ENCODE peak calls at places on chromosomes 16 and 17, in ten cellular contexts. I is CD8-positive, alpha-beta memory T cell; Z is adrenal gland; K is transverse colon; Y is PC-3; R is cardiac muscle cell; N is HFF-Myc; W is suprapubic skin; S is heart right ventricle; O is upper lobe of right lung. Q is an unnamed sample.

GRCh38 chr17:17837380-17837821 is 615 bp upstream of the SREBF1 start:
- DNase-seq in I (no peak), Z (peak), K (no peak), Y (peak), R (no peak), N (no peak), W (no peak), S (peak), O (no peak), Q (peak)

GRCh38 chr17:6078370-6078950 is 8.3 kb downstream of the WSCD1 start:
- DNase-seq in I (no peak), Z (no peak), K (no peak), Y (no peak), R (no peak), N (no peak), W (no peak), S (no peak), O (no peak), Q (no peak)

GRCh38 chr16:56244612-56245011 is 53.3 kb downstream of the GNAO1 start:
- DNase-seq in I (no peak), Z (no peak), K (no peak), Y (no peak), R (no peak), N (no peak), W (no peak), S (no peak), O (no peak), Q (no peak)

GRCh38 chr17:7862692-7863437 is 5.1 kb downstream of the CYB5D1 start:
- DNase-seq in I (no peak), Z (peak), K (peak), Y (peak), R (peak), N (no peak), W (no peak), S (peak), O (no peak), Q (no peak)

GRCh38 chr16:67441289-67441753 is 10.4 kb downstream of the HSD11B2 start:
- DNase-seq in I (no peak), Z (peak), K (peak), Y (no peak), R (no peak), N (no peak), W (peak), S (peak), O (peak), Q (peak)

GRCh38 chr16:19883296-19883951 is 1.2 kb downstream of the GPRC5B start:
- DNase-seq in I (no peak), Z (peak), K (peak), Y (no peak), R (peak), N (no peak), W (peak), S (peak), O (no peak), Q (peak)

GRCh38 chr16:75385507-75386152 is 47.7 kb downstream of the CFDP1 start:
- DNase-seq in I (no peak), Z (no peak), K (no peak), Y (peak), R (peak), N (peak), W (no peak), S (peak), O (no peak), Q (no peak)

GRCh38 chr17:8019665-8020064 is 17.2 kb downstream of the GUCY2D start:
- DNase-seq in I (no peak), Z (no peak), K (no peak), Y (peak), R (no peak), N (no peak), W (no peak), S (no peak), O (peak), Q (no peak)

GRCh38 chr17:28346746-28347246 is 10.5 kb downstream of the POLDIP2 start:
- DNase-seq in I (no peak), Z (peak), K (no peak), Y (no peak), R (peak), N (no peak), W (no peak), S (no peak), O (peak), Q (no peak)

GRCh38 chr16:80300876-80301275 is 239.9 kb upstream of the DYNLRB2 start:
- DNase-seq in I (no peak), Z (no peak), K (no peak), Y (no peak), R (peak), N (no peak), W (no peak), S (no peak), O (no peak), Q (no peak)

GRCh38 chr16:15897386-15897785 is 9.0 kb upstream of the CEP20 start:
- DNase-seq in I (no peak), Z (no peak), K (no peak), Y (no peak), R (no peak), N (peak), W (no peak), S (no peak), O (no peak), Q (no peak)

GRCh38 chr17:35809855-35810461 is 674 bp downstream of the TAF15 start:
- DNase-seq in I (no peak), Z (no peak), K (no peak), Y (no peak), R (no peak), N (no peak), W (no peak), S (no peak), O (no peak), Q (no peak)

GRCh38 chr17:1959871-1960569 is 65.1 kb downstream of the RTN4RL1 start:
- DNase-seq in I (no peak), Z (no peak), K (no peak), Y (no peak), R (no peak), N (no peak), W (no peak), S (no peak), O (no peak), Q (no peak)

GRCh38 chr17:48175692-48176450 is 68.3 kb downstream of the SNX11 start:
- DNase-seq in I (no peak), Z (no peak), K (no peak), Y (peak), R (no peak), N (no peak), W (no peak), S (no peak), O (no peak), Q (no peak)

GRCh38 chr17:80109066-80109618 is 7.8 kb downstream of the GAA start:
- DNase-seq in I (no peak), Z (no peak), K (no peak), Y (no peak), R (no peak), N (no peak), W (peak), S (no peak), O (no peak), Q (peak)

GRCh38 chr17:82234211-82235055 is 5.6 kb downstream of the SLC16A3 start:
- DNase-seq in I (no peak), Z (no peak), K (no peak), Y (no peak), R (no peak), N (no peak), W (peak), S (no peak), O (no peak), Q (no peak)

GRCh38 chr16:13873835-13874438 is 46.0 kb upstream of the ERCC4 start:
- DNase-seq in I (no peak), Z (no peak), K (no peak), Y (peak), R (peak), N (no peak), W (no peak), S (no peak), O (no peak), Q (no peak)

GRCh38 chr16:17520567-17520966 is 49.8 kb upstream of the XYLT1 start:
- DNase-seq in I (no peak), Z (no peak), K (no peak), Y (no peak), R (no peak), N (no peak), W (no peak), S (no peak), O (no peak), Q (no peak)

GRCh38 chr16:5706206-5706605 is 608.6 kb upstream of the EEF2KMT start:
- DNase-seq in I (no peak), Z (no peak), K (no peak), Y (no peak), R (no peak), N (no peak), W (no peak), S (no peak), O (no peak), Q (no peak)

GRCh38 chr16:90047714-90048346 is 28.6 kb upstream of the DBNDD1 start:
- DNase-seq in I (no peak), Z (no peak), K (no peak), Y (no peak), R (no peak), N (no peak), W (no peak), S (no peak), O (no peak), Q (no peak)

GRCh38 chr17:32298298-32298697 is 32.7 kb downstream of the RHBDL3 start:
- DNase-seq in I (no peak), Z (no peak), K (no peak), Y (no peak), R (no peak), N (no peak), W (no peak), S (no peak), O (no peak), Q (no peak)

GRCh38 chr17:56867948-56868376 is 34.0 kb downstream of the DGKE start:
- DNase-seq in I (no peak), Z (no peak), K (no peak), Y (no peak), R (no peak), N (peak), W (no peak), S (no peak), O (no peak), Q (no peak)

GRCh38 chr16:75099738-75100615 is 16.6 kb downstream of the LDHD start:
- DNase-seq in I (no peak), Z (no peak), K (no peak), Y (no peak), R (no peak), N (no peak), W (no peak), S (peak), O (peak), Q (peak)

GRCh38 chr16:907819-908218 is 63.0 kb downstream of the LMF1 start:
- DNase-seq in I (no peak), Z (no peak), K (no peak), Y (no peak), R (no peak), N (no peak), W (no peak), S (no peak), O (no peak), Q (no peak)

GRCh38 chr16:88804552-88805339 is 1.2 kb downstream of the CDT1 start:
- DNase-seq in I (no peak), Z (no peak), K (no peak), Y (peak), R (no peak), N (no peak), W (no peak), S (no peak), O (peak), Q (no peak)

GRCh38 chr17:72735602-72736001 is 356.9 kb downstream of the SLC39A11 start:
- DNase-seq in I (no peak), Z (no peak), K (peak), Y (no peak), R (no peak), N (no peak), W (no peak), S (no peak), O (no peak), Q (no peak)

GRCh38 chr17:7650509-7651096 is at the start of gene ATP1B2:
- DNase-seq in I (peak), Z (peak), K (peak), Y (peak), R (peak), N (no peak), W (no peak), S (peak), O (peak), Q (peak)

GRCh38 chr17:10119203-10120112 is 78.9 kb downstream of the GAS7 start:
- DNase-seq in I (peak), Z (peak), K (peak), Y (peak), R (peak), N (no peak), W (peak), S (no peak), O (peak), Q (peak)

GRCh38 chr16:85266857-85267256 is 154.6 kb upstream of the CIBAR2 start:
- DNase-seq in I (no peak), Z (no peak), K (no peak), Y (no peak), R (no peak), N (no peak), W (no peak), S (no peak), O (no peak), Q (peak)

GRCh38 chr16:13453325-13453724 is 466.6 kb upstream of the ERCC4 start:
- DNase-seq in I (no peak), Z (no peak), K (no peak), Y (no peak), R (peak), N (no peak), W (no peak), S (no peak), O (no peak), Q (no peak)

GRCh38 chr17:77390870-77391269 is 250.1 kb downstream of the SEC14L1 start:
- DNase-seq in I (no peak), Z (no peak), K (no peak), Y (no peak), R (no peak), N (no peak), W (no peak), S (no peak), O (no peak), Q (no peak)
- H3K4me3 ChIP-seq in I (no peak), Z (no peak), K (no peak), Y (no peak), R (no peak), N (no peak), W (no peak), S (no peak), O (no peak), Q (no peak)

DNA sequence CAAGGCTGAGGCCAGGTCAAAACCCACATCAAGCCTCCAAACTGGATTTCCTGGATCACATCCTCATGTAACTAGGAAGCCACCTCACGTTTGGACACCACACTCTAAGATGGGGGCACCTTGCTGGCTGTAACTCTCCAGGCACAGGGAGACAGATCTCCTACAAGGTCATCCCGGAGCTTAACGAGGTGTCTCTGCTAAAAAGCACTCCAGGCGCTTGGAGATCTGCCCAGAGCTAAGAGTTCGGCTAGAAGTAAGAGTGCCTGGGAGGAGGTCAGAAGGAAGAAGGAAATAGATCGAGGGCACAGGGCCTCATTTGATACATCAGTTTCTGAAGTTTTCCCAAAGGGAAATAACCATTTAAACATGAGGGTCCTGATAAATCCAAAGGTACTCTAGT is 15.9 kb downstream of the PSMB3 start:
- DNase-seq in I (no peak), Z (peak), K (no peak), Y (no peak), R (no peak), N (no peak), W (no peak), S (no peak), O (no peak), Q (no peak)
- H3K4me3 ChIP-seq in I (no peak), Z (no peak), K (no peak), Y (no peak), R (no peak), N (no peak), W (no peak), S (no peak), O (no peak), Q (no peak)

DNA sequence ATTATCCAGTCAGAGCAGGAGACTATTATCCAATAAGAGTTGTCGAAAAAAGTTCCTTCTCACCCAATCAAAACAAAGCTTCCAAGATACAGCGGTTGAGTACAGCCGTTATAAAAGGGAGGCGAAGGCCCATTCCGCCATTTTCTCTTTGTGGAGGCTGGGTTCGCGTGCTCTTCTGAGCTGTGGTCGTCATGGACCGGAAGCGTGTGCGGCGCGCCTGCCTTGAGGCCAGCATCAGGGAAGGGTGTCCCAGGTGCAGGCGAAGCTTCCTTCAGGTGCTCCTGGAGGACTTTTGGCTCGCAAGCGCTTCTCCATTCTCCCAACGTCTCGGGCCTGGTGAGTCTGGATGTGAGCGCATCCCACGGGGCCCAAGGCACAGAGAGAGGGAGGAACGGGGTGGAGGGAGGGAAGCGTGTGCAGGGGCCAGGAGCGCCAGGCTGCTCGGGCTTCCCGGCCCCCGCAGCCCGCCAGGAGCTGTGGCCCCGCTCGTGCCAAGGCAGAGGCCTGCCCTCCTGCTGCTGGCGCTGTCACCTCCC is 99.2 kb downstream of the GOSR1 start:
- DNase-seq in I (no peak), Z (no peak), K (no peak), Y (no peak), R (no peak), N (no peak), W (peak), S (no peak), O (peak), Q (no peak)
- H3K4me3 ChIP-seq in I (no peak), Z (no peak), K (no peak), Y (no peak), R (no peak), N (no peak), W (no peak), S (no peak), O (no peak), Q (no peak)

DNA sequence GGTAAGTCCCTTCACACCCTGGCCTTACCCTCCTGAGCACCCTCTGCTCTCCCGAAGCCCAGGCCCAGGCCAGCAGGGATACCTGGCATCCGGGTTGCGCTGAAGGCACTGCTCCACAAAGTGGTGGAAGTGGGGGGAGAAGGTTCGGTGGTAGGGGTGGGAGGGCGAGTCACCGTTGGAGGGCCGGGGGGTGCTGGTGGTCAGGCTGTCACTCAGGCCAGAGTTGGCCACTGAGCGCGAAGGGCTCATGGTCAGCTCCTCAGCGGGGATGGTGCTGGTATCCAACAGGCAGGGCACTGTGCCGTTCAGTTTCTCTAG is 4.3 kb upstream of the LIMD2 start:
- DNase-seq in I (no peak), Z (peak), K (no peak), Y (no peak), R (no peak), N (no peak), W (no peak), S (no peak), O (no peak), Q (no peak)
- H3K4me3 ChIP-seq in I (no peak), Z (no peak), K (no peak), Y (no peak), R (no peak), N (no peak), W (no peak), S (no peak), O (no peak), Q (no peak)

GRCh38 chr17:39626671-39627169 is at the start of gene PPP1R1B:
- DNase-seq in I (no peak), Z (no peak), K (peak), Y (no peak), R (peak), N (no peak), W (no peak), S (no peak), O (no peak), Q (no peak)

GRCh38 chr17:39627170-39627716 is 491 bp downstream of the PPP1R1B start:
- DNase-seq in I (no peak), Z (no peak), K (no peak), Y (no peak), R (no peak), N (no peak), W (no peak), S (no peak), O (no peak), Q (no peak)

GRCh38 chr17:39629494-39629880 is 2.7 kb downstream of the PPP1R1B start:
- DNase-seq in I (no peak), Z (no peak), K (peak), Y (no peak), R (no peak), N (no peak), W (no peak), S (no peak), O (no peak), Q (no peak)

GRCh38 chr17:39628655-39629493 is 2.1 kb downstream of the PPP1R1B start:
- DNase-seq in I (no peak), Z (no peak), K (peak), Y (no peak), R (no peak), N (no peak), W (no peak), S (no peak), O (peak), Q (no peak)

DNA sequence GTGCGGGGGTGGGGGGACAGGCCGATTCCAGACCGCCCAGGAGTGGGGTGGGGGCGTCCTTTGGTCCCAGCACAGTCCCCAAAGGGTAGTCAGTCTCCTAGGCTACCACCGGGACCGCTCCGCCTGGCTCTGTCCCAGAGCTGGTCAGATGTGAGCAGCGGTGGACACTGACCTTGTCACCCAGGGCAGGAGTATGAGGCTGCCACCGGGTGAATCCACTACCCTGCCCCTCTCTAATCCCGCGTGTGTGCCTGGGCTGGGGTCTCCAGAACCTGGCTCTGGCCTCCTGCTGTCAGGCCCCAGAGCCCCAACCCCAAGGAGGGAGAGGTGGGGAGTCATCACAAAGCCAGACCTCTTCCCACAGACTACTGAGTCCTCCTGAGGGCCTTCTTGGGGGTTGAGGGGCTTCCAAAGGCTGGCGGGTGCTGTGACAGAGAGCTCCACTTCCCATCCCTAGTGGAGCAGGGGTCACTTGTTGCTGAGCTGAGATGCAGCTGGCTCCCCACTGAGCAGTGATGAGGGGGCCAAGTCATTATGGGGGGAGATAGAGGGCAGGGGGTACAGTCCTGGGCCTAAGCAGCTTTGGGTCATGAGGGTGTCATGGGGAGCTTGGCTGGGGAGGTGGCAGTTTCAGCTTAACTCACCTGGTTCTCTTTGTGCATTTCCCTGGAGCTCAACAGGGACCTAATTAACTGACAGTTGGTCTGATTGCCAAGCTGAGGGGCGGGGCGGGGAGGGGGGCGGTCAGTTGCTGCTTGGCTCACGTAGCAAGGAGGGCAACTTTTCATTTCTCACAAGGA is 1.2 kb downstream of the PPP1R1B start:
- DNase-seq in I (no peak), Z (no peak), K (peak), Y (no peak), R (no peak), N (no peak), W (no peak), S (no peak), O (no peak), Q (no peak)
- H3K4me3 ChIP-seq in I (no peak), Z (no peak), K (peak), Y (no peak), R (peak), N (no peak), W (peak), S (no peak), O (peak), Q (no peak)